ENCODE peak calls at places on chromosomes 11 and 22, in nine cellular contexts. Y, X, J, M, A, O, Z, K and E are unnamed samples.
A peak's percentile ranks its signal among the peaks of the same experiment; 100 is the strongest.

GRCh38 chr11:119615003-119615878 is 113.8 kb downstream of the NECTIN1 start:
- DNase-seq in Y (no peak), J (peak; percentile 88), A (no peak), O (peak; percentile 73), M (peak; percentile 73), K (no peak), X (no peak), Z (no peak), E (peak; percentile 64)

GRCh38 chr11:86174101-86175046 is 70.2 kb upstream of the EED start:
- DNase-seq in X (peak; percentile 85), K (no peak), M (peak; percentile 99), Z (peak; percentile 77), A (no peak), J (peak; percentile 100), Y (peak; percentile 97), O (peak; percentile 67), E (peak; percentile 99)

GRCh38 chr11:1642288-1643145 is 12.9 kb downstream of the KRTAP5-5 start:
- DNase-seq in Y (no peak), K (no peak), Z (no peak), O (peak; percentile 3), A (no peak), J (no peak), M (no peak), X (no peak), E (no peak)

GRCh38 chr22:18984564-18984963 is 48.5 kb upstream of the PRODH start:
- DNase-seq in K (no peak), M (no peak), Z (no peak), A (peak; percentile 28), Y (peak; percentile 55), J (no peak), X (no peak), O (no peak), E (no peak)

GRCh38 chr11:39247570-39248137 is 2211.8 kb downstream of the LRRC4C start:
- DNase-seq in J (no peak), K (no peak), A (no peak), O (no peak), M (no peak), X (no peak), Z (no peak), Y (no peak), E (no peak)

GRCh38 chr11:28654191-28654590 is 546.0 kb downstream of the METTL15 start:
- DNase-seq in K (no peak), J (no peak), Y (no peak), A (no peak), X (no peak), O (no peak), M (no peak), Z (no peak), E (no peak)

GRCh38 chr11:5204787-5205186 is 4.3 kb upstream of the OR51V1 start:
- DNase-seq in K (no peak), O (peak; percentile 54), M (peak; percentile 74), A (no peak), Z (no peak), J (peak; percentile 61), Y (no peak), X (no peak), E (peak; percentile 75)

GRCh38 chr11:36243641-36244040 is 45.6 kb downstream of the COMMD9 start:
- DNase-seq in M (no peak), X (no peak), Y (no peak), A (no peak), O (no peak), K (no peak), J (no peak), Z (no peak), E (no peak)

GRCh38 chr11:126163074-126163700 is 48.3 kb downstream of the RPUSD4 start:
- DNase-seq in O (peak; percentile 85), A (no peak), K (no peak), Y (no peak), X (peak; percentile 89), J (peak; percentile 94), M (peak; percentile 55), Z (no peak), E (peak; percentile 85)

GRCh38 chr11:93783362-93783761 is 720 bp upstream of the MED17 start:
- DNase-seq in Z (no peak), A (no peak), J (no peak), K (no peak), O (no peak), Y (no peak), M (no peak), X (no peak), E (no peak)

GRCh38 chr11:93784935-93785360 is 866 bp downstream of the MED17 start:
- DNase-seq in Z (no peak), M (no peak), J (peak; percentile 18), O (peak; percentile 6), A (no peak), X (no peak), K (no peak), Y (no peak), E (no peak)

GRCh38 chr11:93784152-93784934 is at the start of gene MED17:
- DNase-seq in X (peak; percentile 95), K (peak; percentile 78), Y (peak; percentile 95), M (peak; percentile 95), Z (peak; percentile 92), A (peak; percentile 94), O (peak; percentile 98), J (peak; percentile 91), E (peak; percentile 88)

GRCh38 chr11:93783767-93784151 is 323 bp upstream of the MED17 start:
- DNase-seq in O (no peak), J (no peak), M (no peak), K (no peak), Z (no peak), A (no peak), X (no peak), Y (no peak), E (peak; percentile 4)
- TF ChIP-seq CTCF in O (no peak), J (peak; percentile 23), M (no peak), K (no peak), Z (no peak), A (no peak), X (no peak), Y (no peak), E (peak; percentile 66)

GRCh38 chr11:12540913-12541587 is 133.2 kb upstream of the TEAD1 start:
- DNase-seq in M (peak; percentile 76), K (no peak), X (peak; percentile 80), Y (no peak), O (peak; percentile 39), A (no peak), Z (no peak), J (peak; percentile 96), E (peak; percentile 91)
- TF ChIP-seq CTCF in M (peak; percentile 33), K (no peak), X (peak; percentile 45), Y (no peak), O (no peak), A (no peak), Z (peak; percentile 25), J (peak; percentile 32), E (peak; percentile 62)

GRCh38 chr11:84714316-84714780 is 912.8 kb downstream of the DLG2 start:
- DNase-seq in Y (no peak), M (peak; percentile 34), K (peak; percentile 34), A (peak; percentile 50), J (peak; percentile 41), O (peak; percentile 83), X (no peak), Z (peak; percentile 29), E (no peak)
- TF ChIP-seq CTCF in Y (no peak), M (peak; percentile 58), K (no peak), A (no peak), J (peak; percentile 29), O (peak; percentile 65), X (peak; percentile 52), Z (peak; percentile 55), E (no peak)

DNA sequence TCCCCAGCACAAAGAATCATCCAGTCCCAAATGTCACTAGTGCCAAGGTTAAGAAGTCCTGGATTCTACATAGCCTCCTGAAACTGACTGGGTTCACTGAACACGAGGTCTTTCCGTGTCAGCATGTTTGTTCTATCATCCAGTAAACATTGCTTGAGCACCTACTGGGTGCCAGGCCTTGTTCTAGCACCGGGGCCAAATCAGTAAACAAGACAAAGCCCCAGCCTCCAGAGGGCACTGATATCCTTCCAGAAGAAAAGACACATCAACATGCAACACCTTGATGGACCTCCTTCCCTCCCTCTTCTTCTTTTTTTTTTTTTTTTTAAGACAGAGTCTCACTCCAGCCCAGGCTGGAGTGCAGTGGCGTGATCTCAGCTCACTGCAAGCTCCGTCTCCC is 26.9 kb downstream of the TPST2 start:
- DNase-seq in X (no peak), K (no peak), Z (no peak), Y (no peak), A (no peak), M (no peak), J (no peak), O (no peak), E (no peak)
- TF ChIP-seq CTCF in X (no peak), K (no peak), Z (peak; percentile 12), Y (no peak), A (no peak), M (no peak), J (no peak), O (no peak), E (peak; percentile 11)

GRCh38 chr11:12083380-12083779 is 27.0 kb upstream of the MICAL2 start:
- DNase-seq in Y (no peak), O (no peak), K (no peak), J (no peak), M (no peak), Z (no peak), X (no peak), A (no peak), E (no peak)
- TF ChIP-seq CTCF in Y (no peak), O (no peak), K (no peak), J (no peak), M (no peak), Z (peak; percentile 19), X (peak; percentile 35), A (no peak), E (peak; percentile 60)

GRCh38 chr11:97269527-97269926 is 879.7 kb downstream of the JRKL start:
- DNase-seq in O (peak; percentile 23), X (no peak), Y (no peak), J (no peak), M (no peak), A (no peak), Z (no peak), K (no peak), E (no peak)
- TF ChIP-seq CTCF in O (peak; percentile 27), X (peak; percentile 26), Y (no peak), J (no peak), M (peak; percentile 18), A (no peak), Z (no peak), K (no peak), E (peak; percentile 39)

DNA sequence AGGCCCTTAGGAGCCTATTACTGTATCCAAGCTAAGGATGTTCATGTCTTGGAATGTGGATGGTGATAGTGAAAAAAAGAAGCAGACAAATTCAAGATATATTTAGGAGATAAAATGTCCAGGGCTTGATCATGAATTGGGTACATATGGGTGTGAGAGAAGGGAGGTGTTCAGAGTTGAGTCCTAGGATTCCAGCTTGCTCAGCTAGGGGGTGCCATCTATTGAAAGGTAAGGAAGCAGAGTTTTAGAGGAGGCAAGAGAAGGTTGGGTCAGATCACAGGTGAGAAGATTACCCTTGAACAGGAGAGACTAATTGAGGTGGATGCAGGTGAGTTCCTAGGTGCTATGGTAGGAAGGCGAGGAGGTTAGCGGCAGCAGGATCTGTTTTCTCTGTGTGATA is 60.5 kb downstream of the GRAMD1B start:
- DNase-seq in O (no peak), J (no peak), A (no peak), Z (no peak), X (no peak), K (no peak), M (no peak), Y (no peak), E (no peak)
- TF ChIP-seq CTCF in O (no peak), J (no peak), A (no peak), Z (no peak), X (no peak), K (no peak), M (no peak), Y (no peak), E (peak; percentile 33)